ENCODE peak calls at places on chromosomes 6 and 20, in four cellular contexts. F is HFFc6, K is SK-N-SH, Z is upper lobe of right lung. E is an unnamed sample.

GRCh38 chr6:101163611-101164010 is 229.9 kb upstream of the GRIK2 start:
- DNase-seq in F (no peak), K (no peak), Z (no peak), E (no peak)

GRCh38 chr6:18506387-18507017 is 119.4 kb downstream of the RNF144B start:
- DNase-seq in F (no peak), K (no peak), Z (no peak), E (no peak)

GRCh38 chr6:84854801-84855400 is 90.5 kb upstream of the TBX18 start:
- DNase-seq in F (no peak), K (peak), Z (no peak), E (no peak)

GRCh38 chr6:854405-855073 is 161.6 kb upstream of the EXOC2 start:
- DNase-seq in F (no peak), K (no peak), Z (no peak), E (no peak)

GRCh38 chr6:160121981-160122380 is 366 bp downstream of the SLC22A1 start:
- DNase-seq in F (no peak), K (no peak), Z (peak), E (no peak)

GRCh38 chr6:35977308-35977707 is 47.1 kb downstream of the SLC26A8 start:
- DNase-seq in F (no peak), K (no peak), Z (no peak), E (no peak)

GRCh38 chr6:10382728-10383127 is 32.1 kb downstream of the TFAP2A start:
- DNase-seq in F (no peak), K (no peak), Z (no peak), E (no peak)

GRCh38 chr20:32588040-32588439 is 2.9 kb upstream of the NOL4L start:
- DNase-seq in F (no peak), K (no peak), Z (no peak), E (no peak)

GRCh38 chr6:132818404-132819359 is 4.3 kb downstream of the RPS12 start:
- DNase-seq in F (peak), K (no peak), Z (no peak), E (no peak)

GRCh38 chr6:52958546-52959255 is 36.4 kb downstream of the GSTA4 start:
- DNase-seq in F (no peak), K (no peak), Z (no peak), E (no peak)

GRCh38 chr6:161443868-161444267 is 170.0 kb upstream of the AGPAT4 start:
- DNase-seq in F (no peak), K (no peak), Z (no peak), E (no peak)

GRCh38 chr6:111605100-111605748 is 454 bp downstream of the TRAF3IP2 start:
- DNase-seq in F (peak), K (no peak), Z (peak), E (no peak)

GRCh38 chr6:111604259-111605099 is 1.2 kb downstream of the TRAF3IP2 start:
- DNase-seq in F (peak), K (no peak), Z (no peak), E (no peak)

GRCh38 chr6:111603648-111604047 is 2.0 kb downstream of the TRAF3IP2 start:
- DNase-seq in F (peak), K (no peak), Z (no peak), E (no peak)

GRCh38 chr6:111607279-111607678 is 1.6 kb upstream of the TRAF3IP2 start:
- DNase-seq in F (no peak), K (no peak), Z (no peak), E (no peak)

GRCh38 chr6:111606620-111607115 is 990 bp upstream of the TRAF3IP2 start:
- DNase-seq in F (peak), K (no peak), Z (no peak), E (no peak)
- TF ChIP-seq CTCF in F (peak), K (no peak), Z (no peak), E (no peak)

GRCh38 chr6:156931283-156931682 is 154.1 kb downstream of the ARID1B start:
- DNase-seq in F (no peak), K (no peak), Z (no peak), E (no peak)

GRCh38 chr6:156928972-156929371 is 151.8 kb downstream of the ARID1B start:
- DNase-seq in F (no peak), K (no peak), Z (no peak), E (no peak)

GRCh38 chr6:156934054-156934424 is 156.9 kb downstream of the ARID1B start:
- DNase-seq in F (no peak), K (no peak), Z (no peak), E (no peak)

GRCh38 chr6:156935000-156935399 is 157.8 kb downstream of the ARID1B start:
- DNase-seq in F (no peak), K (no peak), Z (no peak), E (no peak)

GRCh38 chr6:156933201-156934053 is 156.2 kb downstream of the ARID1B start:
- DNase-seq in F (no peak), K (no peak), Z (peak), E (no peak)
- TF ChIP-seq CTCF in F (no peak), K (no peak), Z (no peak), E (peak)

GRCh38 chr6:47072667-47073066 is 30.5 kb upstream of the ADGRF1 start:
- DNase-seq in F (no peak), K (no peak), Z (no peak), E (no peak)

GRCh38 chr6:47075741-47076421 is 33.7 kb upstream of the ADGRF1 start:
- DNase-seq in F (no peak), K (no peak), Z (no peak), E (no peak)

GRCh38 chr6:47075168-47075567 is 33.0 kb upstream of the ADGRF1 start:
- DNase-seq in F (no peak), K (no peak), Z (no peak), E (no peak)

GRCh38 chr6:47071681-47072080 is 29.5 kb upstream of the ADGRF1 start:
- DNase-seq in F (no peak), K (no peak), Z (no peak), E (peak)

DNA sequence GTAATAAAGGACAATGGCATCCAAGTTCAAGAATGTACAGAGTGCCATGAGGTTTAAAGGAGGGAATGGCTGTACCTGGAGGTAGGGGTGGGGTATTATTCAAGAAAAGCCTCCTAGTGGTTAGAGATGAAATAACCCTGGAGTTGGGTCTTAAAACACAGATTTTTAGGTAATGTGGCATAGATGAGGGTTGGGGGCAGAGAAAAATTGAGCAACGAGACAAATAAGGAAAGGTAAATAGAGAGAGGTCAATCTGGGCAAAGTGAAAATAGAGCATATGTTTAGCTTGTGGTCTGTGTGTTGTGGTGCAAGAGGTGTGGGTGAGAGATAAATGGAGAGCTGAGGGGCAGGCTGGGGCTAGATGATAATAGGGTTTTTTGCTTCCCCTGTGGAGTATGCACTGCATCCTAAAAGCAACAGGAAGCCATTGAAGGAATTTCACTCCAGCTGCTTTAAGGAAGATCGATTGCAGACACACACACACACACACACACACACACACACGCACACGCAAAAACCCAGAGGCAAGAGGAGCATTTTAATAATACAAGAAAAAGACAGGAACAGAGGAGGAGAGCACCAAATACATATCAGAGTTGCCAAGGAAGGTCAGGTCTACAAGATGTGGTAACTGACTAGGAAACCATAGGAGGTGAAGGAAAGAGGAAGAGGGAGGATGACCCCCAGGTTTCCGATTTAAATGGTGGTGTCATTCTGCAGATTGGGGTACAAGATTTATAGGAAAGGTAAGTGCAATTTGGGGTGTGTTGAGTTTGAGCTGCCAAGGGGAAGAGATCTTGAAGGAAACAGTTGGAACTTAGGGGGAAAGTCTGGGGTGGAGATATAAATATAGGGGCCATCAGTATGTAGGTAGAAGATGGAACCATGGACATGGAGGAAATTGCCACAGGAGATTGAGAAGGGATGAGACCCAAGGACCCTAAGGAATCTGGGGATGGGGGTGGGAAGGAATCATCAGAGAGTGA is 31.3 kb upstream of the ADGRF1 start:
- DNase-seq in F (no peak), K (no peak), Z (no peak), E (no peak)
- TF ChIP-seq CTCF in F (peak), K (peak), Z (peak), E (peak)

GRCh38 chr6:21829126-21829525 is 235.6 kb downstream of the SOX4 start:
- DNase-seq in F (no peak), K (no peak), Z (no peak), E (no peak)
- TF ChIP-seq CTCF in F (no peak), K (no peak), Z (no peak), E (no peak)